ENCODE peak calls at places on chromosomes 1 and 21, in ten cellular contexts. A is AG08395; E is AG04449; H is stimulated activated CD8-positive, alpha-beta memory T cell treated with anti-CD3 and anti-CD28 coated beads, Interleukin-7, amount 100 ng/mL, for 1 hour; Q is NCI-H2171 treated with DMSO at 0.1 percent for 48 hours; V is iris pigment epithelial cell; Z is hypothalamus; C is NCI-H1930; G is activated CD4-positive, CD25-positive, alpha-beta regulatory T cell; L is HT1080. F is an unnamed sample.

GRCh38 chr1:91889717-91890459 is 3.9 kb upstream of the TGFBR3 start:
- DNase-seq in A (no peak), E (no peak), H (no peak), Q (no peak), V (peak), Z (no peak), C (no peak), G (no peak), L (peak), F (no peak)

GRCh38 chr1:169236143-169236542 is 129.7 kb downstream of the ATP1B1 start:
- DNase-seq in A (no peak), E (no peak), H (no peak), Q (no peak), V (peak), Z (no peak), C (no peak), G (no peak), L (no peak), F (no peak)

GRCh38 chr1:30111431-30111830 is 612.0 kb downstream of the MATN1 start:
- DNase-seq in A (peak), E (no peak), H (no peak), Q (peak), V (peak), Z (peak), C (peak), G (no peak), L (peak), F (no peak)

GRCh38 chr1:19979494-19979977 is at the start of gene PLA2G2A:
- DNase-seq in A (no peak), E (no peak), H (no peak), Q (no peak), V (no peak), Z (no peak), C (no peak), G (no peak), L (no peak), F (no peak)

GRCh38 chr1:25031966-25032667 is 102.0 kb upstream of the RUNX3 start:
- DNase-seq in A (no peak), E (peak), H (no peak), Q (peak), V (peak), Z (no peak), C (no peak), G (peak), L (peak), F (no peak)

GRCh38 chr1:220113136-220113695 is 19.3 kb downstream of the IARS2 start:
- DNase-seq in A (peak), E (no peak), H (no peak), Q (peak), V (peak), Z (no peak), C (no peak), G (peak), L (no peak), F (no peak)

GRCh38 chr1:80202118-80202517 is 1195.6 kb upstream of the ADGRL4 start:
- DNase-seq in A (no peak), E (no peak), H (no peak), Q (no peak), V (no peak), Z (no peak), C (no peak), G (no peak), L (no peak), F (no peak)

GRCh38 chr1:70528591-70529333 is 117.7 kb downstream of the CTH start:
- DNase-seq in A (peak), E (no peak), H (no peak), Q (peak), V (peak), Z (peak), C (peak), G (no peak), L (peak), F (no peak)

GRCh38 chr1:191700922-191701321 is 457.3 kb upstream of the RGS18 start:
- DNase-seq in A (no peak), E (no peak), H (no peak), Q (no peak), V (no peak), Z (no peak), C (no peak), G (no peak), L (peak), F (no peak)

GRCh38 chr1:234062166-234062565 is 157.7 kb downstream of the SLC35F3 start:
- DNase-seq in A (no peak), E (no peak), H (no peak), Q (no peak), V (no peak), Z (no peak), C (no peak), G (no peak), L (peak), F (no peak)

GRCh38 chr1:167474191-167474641 is 44.1 kb downstream of the CD247 start:
- DNase-seq in A (no peak), E (no peak), H (no peak), Q (no peak), V (no peak), Z (no peak), C (no peak), G (no peak), L (no peak), F (no peak)

GRCh38 chr1:42334240-42335049 is 590 bp downstream of the FOXJ3 start:
- DNase-seq in A (peak), E (no peak), H (no peak), Q (peak), V (peak), Z (peak), C (no peak), G (no peak), L (peak), F (peak)

GRCh38 chr1:6392880-6393399 is 627 bp downstream of the ACOT7 start:
- DNase-seq in A (peak), E (no peak), H (no peak), Q (no peak), V (no peak), Z (no peak), C (no peak), G (no peak), L (no peak), F (no peak)

GRCh38 chr1:68174173-68175113 is 57.9 kb downstream of the WLS start:
- DNase-seq in A (peak), E (peak), H (no peak), Q (peak), V (peak), Z (no peak), C (no peak), G (no peak), L (peak), F (peak)

GRCh38 chr1:85578321-85579295 is 2.0 kb upstream of the CCN1 start:
- DNase-seq in A (peak), E (peak), H (no peak), Q (no peak), V (peak), Z (no peak), C (no peak), G (no peak), L (peak), F (peak)

GRCh38 chr21:33901421-33902288 is 13.9 kb downstream of the ATP5PO start:
- DNase-seq in A (peak), E (no peak), H (no peak), Q (peak), V (peak), Z (peak), C (peak), G (no peak), L (peak), F (no peak)

GRCh38 chr21:40631201-40631600 is 215.8 kb downstream of the DSCAM start:
- DNase-seq in A (peak), E (no peak), H (no peak), Q (no peak), V (no peak), Z (no peak), C (no peak), G (no peak), L (no peak), F (no peak)

GRCh38 chr1:92886886-92887419 is 55.1 kb downstream of the RPL5 start:
- DNase-seq in A (no peak), E (no peak), H (no peak), Q (no peak), V (no peak), Z (no peak), C (no peak), G (no peak), L (no peak), F (no peak)

GRCh38 chr1:159985456-159985855 is 31.4 kb upstream of the SLAMF9 start:
- DNase-seq in A (no peak), E (no peak), H (no peak), Q (no peak), V (no peak), Z (no peak), C (no peak), G (no peak), L (no peak), F (no peak)

GRCh38 chr1:86621286-86621685 is 74.4 kb downstream of the CLCA4 start:
- DNase-seq in A (no peak), E (no peak), H (no peak), Q (no peak), V (no peak), Z (no peak), C (no peak), G (no peak), L (no peak), F (no peak)

GRCh38 chr1:204093756-204094155 is 20.8 kb downstream of the SOX13 start:
- DNase-seq in A (no peak), E (no peak), H (no peak), Q (no peak), V (no peak), Z (no peak), C (no peak), G (no peak), L (no peak), F (no peak)

GRCh38 chr1:161843156-161843555 is 77.0 kb downstream of the ATF6 start:
- DNase-seq in A (peak), E (no peak), H (no peak), Q (no peak), V (no peak), Z (no peak), C (no peak), G (no peak), L (no peak), F (no peak)

GRCh38 chr1:28123461-28123961 is 35.1 kb upstream of the EYA3 start:
- DNase-seq in A (peak), E (no peak), H (no peak), Q (no peak), V (peak), Z (no peak), C (no peak), G (no peak), L (peak), F (no peak)

GRCh38 chr1:168643152-168643551 is 66.7 kb downstream of the XCL1 start:
- DNase-seq in A (peak), E (no peak), H (no peak), Q (no peak), V (peak), Z (no peak), C (no peak), G (no peak), L (peak), F (no peak)

GRCh38 chr1:8314346-8315280 is 3.3 kb upstream of the SLC45A1 start:
- DNase-seq in A (peak), E (peak), H (peak), Q (peak), V (peak), Z (peak), C (peak), G (peak), L (peak), F (peak)

GRCh38 chr1:234208791-234209190 is 164.5 kb upstream of the COA6 start:
- DNase-seq in A (no peak), E (no peak), H (no peak), Q (no peak), V (peak), Z (no peak), C (no peak), G (no peak), L (peak), F (no peak)

GRCh38 chr1:167488786-167489185 is 29.5 kb downstream of the CD247 start:
- DNase-seq in A (no peak), E (no peak), H (no peak), Q (no peak), V (no peak), Z (no peak), C (no peak), G (no peak), L (no peak), F (no peak)

GRCh38 chr1:47644216-47644581 is 206.4 kb downstream of the FOXD2 start:
- DNase-seq in A (peak), E (no peak), H (no peak), Q (no peak), V (peak), Z (no peak), C (no peak), G (no peak), L (no peak), F (no peak)

GRCh38 chr1:213724640-213725536 is 262.9 kb upstream of the PROX1 start:
- DNase-seq in A (no peak), E (no peak), H (no peak), Q (no peak), V (peak), Z (peak), C (no peak), G (no peak), L (peak), F (peak)

GRCh38 chr1:46530791-46531409 is 20.5 kb downstream of the KNCN start:
- DNase-seq in A (no peak), E (no peak), H (no peak), Q (no peak), V (no peak), Z (no peak), C (no peak), G (no peak), L (no peak), F (no peak)

F was measured in breast epithelium.